ENCODE peak calls at places on chromosomes 5 and 9, in nine cellular contexts. O, S, G, P, V, B, K, Z and L are unnamed samples. For H3K4me1, the result is how much of the 10 kb centered on the place peaks cover.

GRCh38 chr9:15936316-15936869 is 383.6 kb downstream of the CCDC171 start:
- DNase-seq in O (peak), S (no peak), G (no peak), P (no peak), V (no peak), B (peak), K (no peak), Z (no peak), L (no peak)

GRCh38 chr9:127417130-127418036 is 6.8 kb upstream of the ZNF79 start:
- DNase-seq in O (peak), S (no peak), G (peak), P (peak), V (no peak), B (no peak), K (no peak), Z (no peak), L (no peak)

GRCh38 chr5:1247811-1248210 is 22.6 kb downstream of the SLC6A18 start:
- DNase-seq in O (no peak), S (no peak), G (no peak), P (no peak), V (no peak), B (no peak), K (no peak), Z (no peak), L (no peak)

GRCh38 chr5:91541696-91542095 is 158.6 kb upstream of the ARRDC3 start:
- DNase-seq in O (no peak), S (no peak), G (no peak), P (no peak), V (no peak), B (no peak), K (peak), Z (no peak), L (no peak)

GRCh38 chr5:128674837-128675446 is 136.9 kb upstream of the FBN2 start:
- DNase-seq in O (peak), S (peak), G (no peak), P (no peak), V (peak), B (peak), K (peak), Z (peak), L (peak)

GRCh38 chr9:37859043-37859442 is 44.9 kb downstream of the SLC25A51 start:
- DNase-seq in O (no peak), S (no peak), G (no peak), P (no peak), V (no peak), B (peak), K (no peak), Z (peak), L (no peak)

GRCh38 chr9:11038366-11038765 is 425.6 kb upstream of the PTPRD start:
- DNase-seq in O (no peak), S (no peak), G (no peak), P (no peak), V (no peak), B (no peak), K (no peak), Z (no peak), L (no peak)

GRCh38 chr5:1930501-1930879 is 47.8 kb upstream of the IRX4 start:
- DNase-seq in O (no peak), S (no peak), G (peak), P (no peak), V (no peak), B (no peak), K (no peak), Z (no peak), L (no peak)

GRCh38 chr9:81052846-81053245 is 636.5 kb downstream of the TLE1 start:
- DNase-seq in O (no peak), S (no peak), G (no peak), P (no peak), V (no peak), B (no peak), K (no peak), Z (no peak), L (no peak)

GRCh38 chr5:176736271-176736965 is 73.9 kb upstream of the UNC5A start:
- DNase-seq in O (peak), S (no peak), G (no peak), P (no peak), V (peak), B (no peak), K (no peak), Z (no peak), L (no peak)

GRCh38 chr5:1394881-1395860 is 50.1 kb downstream of the SLC6A3 start:
- DNase-seq in O (no peak), S (no peak), G (no peak), P (no peak), V (no peak), B (no peak), K (no peak), Z (no peak), L (no peak)

GRCh38 chr5:14483504-14484157 is 98.0 kb upstream of the OTULINL start:
- DNase-seq in O (peak), S (no peak), G (no peak), P (no peak), V (peak), B (no peak), K (no peak), Z (no peak), L (no peak)

GRCh38 chr9:110936719-110937452 is 101.4 kb downstream of the LPAR1 start:
- DNase-seq in O (no peak), S (no peak), G (no peak), P (no peak), V (no peak), B (no peak), K (no peak), Z (no peak), L (no peak)

GRCh38 chr5:154603978-154604679 is 126.1 kb upstream of the HAND1 start:
- DNase-seq in O (peak), S (no peak), G (no peak), P (no peak), V (peak), B (no peak), K (no peak), Z (no peak), L (no peak)

GRCh38 chr5:78102498-78102897 is 192.0 kb downstream of the AP3B1 start:
- DNase-seq in O (no peak), S (no peak), G (no peak), P (no peak), V (no peak), B (no peak), K (no peak), Z (no peak), L (no peak)

GRCh38 chr5:37983463-37983862 is 143.6 kb upstream of the GDNF start:
- DNase-seq in O (no peak), S (no peak), G (no peak), P (no peak), V (no peak), B (no peak), K (no peak), Z (no peak), L (no peak)

GRCh38 chr5:93575466-93575865 is 5.6 kb downstream of the NR2F1-AS1 start:
- DNase-seq in O (no peak), S (no peak), G (no peak), P (no peak), V (no peak), B (no peak), K (no peak), Z (no peak), L (no peak)

GRCh38 chr5:137190441-137190840 is 308.7 kb downstream of the SPOCK1 start:
- DNase-seq in O (no peak), S (no peak), G (no peak), P (no peak), V (no peak), B (no peak), K (no peak), Z (no peak), L (no peak)

GRCh38 chr9:130665431-130666392 is 1.3 kb downstream of the PRDM12 start:
- DNase-seq in O (peak), S (no peak), G (no peak), P (no peak), V (no peak), B (no peak), K (no peak), Z (no peak), L (no peak)

GRCh38 chr9:88577736-88578485 is 42.9 kb downstream of the NXNL2 start:
- DNase-seq in O (no peak), S (no peak), G (no peak), P (no peak), V (no peak), B (no peak), K (no peak), Z (no peak), L (no peak)

GRCh38 chr9:38009990-38010389 is 59.0 kb downstream of the SHB start:
- DNase-seq in O (no peak), S (no peak), G (no peak), P (no peak), V (no peak), B (no peak), K (no peak), Z (no peak), L (no peak)

GRCh38 chr5:14185336-14186131 is 42.4 kb downstream of the TRIO start:
- DNase-seq in O (no peak), S (no peak), G (no peak), P (no peak), V (no peak), B (peak), K (no peak), Z (no peak), L (no peak)

GRCh38 chr9:69034071-69034470 is 1.5 kb upstream of the FXN start:
- DNase-seq in O (no peak), S (no peak), G (no peak), P (no peak), V (no peak), B (no peak), K (no peak), Z (no peak), L (no peak)

GRCh38 chr9:89435315-89435823 is 62.5 kb downstream of the SEMA4D start:
- DNase-seq in O (no peak), S (no peak), G (peak), P (peak), V (peak), B (no peak), K (peak), Z (no peak), L (peak)

GRCh38 chr5:81779125-81779934 is 28.4 kb upstream of the SSBP2 start:
- DNase-seq in O (peak), S (no peak), G (peak), P (peak), V (peak), B (peak), K (no peak), Z (no peak), L (peak)

GRCh38 chr5:35061216-35061615 is 13.5 kb upstream of the AGXT2 start:
- DNase-seq in O (no peak), S (no peak), G (no peak), P (no peak), V (no peak), B (no peak), K (no peak), Z (no peak), L (no peak)

GRCh38 chr9:107180206-107180605 is 102.9 kb upstream of the RAD23B start:
- DNase-seq in O (peak), S (no peak), G (no peak), P (no peak), V (no peak), B (no peak), K (no peak), Z (no peak), L (no peak)

GRCh38 chr5:141192110-141192725 is at the start of gene PCDHB10:
- DNase-seq in O (peak), S (no peak), G (no peak), P (no peak), V (no peak), B (peak), K (peak), Z (peak), L (no peak)

GRCh38 chr5:36724429-36725332 is 118.3 kb downstream of the SLC1A3 start:
- DNase-seq in O (no peak), S (no peak), G (no peak), P (no peak), V (peak), B (no peak), K (no peak), Z (peak), L (peak)

GRCh38 chr9:106784076-106784475 is 78.9 kb upstream of the ZNF462 start:
- DNase-seq in O (no peak), S (no peak), G (no peak), P (no peak), V (no peak), B (no peak), K (no peak), Z (no peak), L (no peak)

GRCh38 chr5:64635056-64635686 is 55.1 kb upstream of the SHISAL2B start:
- DNase-seq in O (peak), S (peak), G (no peak), P (no peak), V (no peak), B (peak), K (peak), Z (peak), L (no peak)

DNA sequence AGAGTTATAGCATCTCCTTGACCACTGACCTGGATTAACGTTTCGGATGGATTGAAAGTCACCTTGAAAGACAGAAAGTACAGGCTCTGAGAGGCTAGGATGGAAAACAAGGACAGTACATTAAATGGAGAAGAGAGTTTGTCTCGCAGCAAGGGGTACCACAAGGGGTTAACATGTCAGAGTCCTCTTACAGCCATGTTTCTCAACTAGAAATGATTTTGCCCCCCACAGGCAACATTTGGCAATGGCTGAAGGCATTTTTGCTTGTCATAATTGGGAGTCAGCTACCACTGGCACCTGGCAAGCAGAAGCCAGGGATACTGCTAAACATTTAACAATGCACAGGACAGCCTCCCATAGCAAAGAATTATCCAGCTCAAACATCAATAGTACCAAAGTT is 90.8 kb upstream of the EQTN start:
- DNase-seq in O (no peak), S (no peak), G (no peak), P (no peak), V (no peak), B (no peak), K (no peak), Z (no peak), L (no peak)
- H3K4me1 ChIP-seq in O (under half), S (under half), G (under half), P (under half), V (under half), B (under half), K (under half), Z (under half), L (half or more)

GRCh38 chr9:93398471-93398870 is 53.0 kb upstream of the FAM120A start:
- DNase-seq in O (no peak), S (no peak), G (no peak), P (no peak), V (no peak), B (no peak), K (no peak), Z (no peak), L (no peak)

GRCh38 chr9:93392974-93393373 is 58.5 kb upstream of the FAM120A start:
- DNase-seq in O (no peak), S (no peak), G (no peak), P (no peak), V (no peak), B (no peak), K (no peak), Z (no peak), L (no peak)

GRCh38 chr9:93391898-93392297 is 59.6 kb upstream of the FAM120A start:
- DNase-seq in O (no peak), S (no peak), G (no peak), P (no peak), V (peak), B (no peak), K (no peak), Z (no peak), L (no peak)

DNA sequence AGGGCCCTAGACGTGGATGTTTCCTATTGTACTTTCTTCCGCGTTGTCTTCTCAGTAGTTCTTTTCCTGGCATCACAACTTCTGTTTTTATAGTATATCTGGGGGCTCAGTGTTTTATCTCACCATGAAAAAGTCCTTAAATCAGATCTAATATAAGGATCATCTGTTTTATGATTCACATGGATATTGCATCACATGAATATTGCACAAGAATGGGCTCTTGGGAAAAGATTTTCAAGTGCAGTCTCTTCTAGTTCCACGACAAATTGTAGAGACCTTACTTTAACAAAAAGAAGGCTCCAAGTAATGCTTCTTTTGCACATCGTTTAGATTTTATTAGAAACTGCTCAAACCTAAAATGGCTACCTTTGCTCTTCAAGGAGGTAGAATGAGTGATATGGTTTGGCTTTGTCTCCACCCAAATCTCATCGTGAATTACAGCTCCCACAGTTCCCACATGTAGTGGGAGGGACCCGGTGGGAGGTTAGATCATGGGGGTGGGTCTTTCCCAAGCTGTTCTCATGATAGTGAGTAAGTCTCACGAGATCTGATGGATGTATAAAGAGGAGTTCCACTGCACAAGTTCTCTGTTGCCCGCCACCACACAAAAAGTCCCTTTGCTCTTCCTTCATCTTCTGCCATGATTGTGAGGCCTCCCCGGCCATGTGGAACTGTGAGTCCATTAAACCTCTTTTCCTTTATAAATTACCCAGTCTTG is 53.7 kb upstream of the FAM120A start:
- DNase-seq in O (no peak), S (no peak), G (no peak), P (no peak), V (no peak), B (no peak), K (no peak), Z (no peak), L (no peak)
- TF ChIP-seq POLR2AphosphoS5 in O (no peak), S (no peak), G (no peak), P (no peak), V (no peak), B (no peak), K (no peak), Z (no peak), L (no peak)

DNA sequence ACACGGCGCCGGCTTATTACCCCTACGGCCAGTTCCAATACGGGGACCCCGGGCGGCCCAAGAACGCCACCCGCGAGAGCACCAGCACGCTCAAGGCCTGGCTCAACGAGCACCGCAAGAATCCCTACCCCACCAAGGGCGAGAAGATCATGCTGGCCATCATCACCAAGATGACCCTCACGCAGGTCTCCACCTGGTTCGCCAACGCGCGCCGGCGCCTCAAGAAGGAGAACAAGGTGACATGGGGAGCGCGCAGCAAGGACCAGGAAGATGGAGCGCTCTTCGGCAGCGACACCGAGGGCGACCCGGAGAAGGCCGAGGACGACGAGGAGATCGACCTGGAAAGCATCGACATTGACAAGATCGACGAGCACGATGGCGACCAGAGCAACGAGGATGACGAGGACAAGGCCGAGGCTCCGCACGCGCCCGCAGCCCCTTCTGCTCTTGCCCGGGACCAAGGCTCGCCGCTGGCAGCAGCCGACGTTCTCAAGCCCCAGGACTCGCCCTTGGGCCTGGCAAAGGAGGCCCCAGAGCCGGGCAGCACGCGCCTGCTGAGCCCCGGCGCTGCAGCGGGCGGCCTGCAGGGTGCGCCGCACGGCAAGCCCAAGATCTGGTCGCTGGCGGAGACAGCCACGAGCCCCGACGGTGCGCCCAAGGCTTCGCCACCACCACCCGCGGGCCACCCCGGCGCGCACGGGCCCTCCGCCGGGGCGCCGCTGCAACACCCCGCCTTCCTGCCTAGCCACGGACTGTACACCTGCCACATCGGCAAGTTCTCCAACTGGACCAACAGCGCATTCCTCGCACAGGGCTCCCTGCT is 3.9 kb downstream of the IRX1 start:
- DNase-seq in O (peak), S (no peak), G (no peak), P (no peak), V (no peak), B (no peak), K (no peak), Z (no peak), L (no peak)
- TF ChIP-seq CTCF in O (no peak), S (no peak), G (no peak), P (no peak), V (no peak), B (no peak), K (no peak), Z (peak), L (no peak)

GRCh38 chr5:50724262-50724661 is 57.8 kb downstream of the PARP8 start:
- DNase-seq in O (no peak), S (no peak), G (no peak), P (no peak), V (no peak), B (no peak), K (no peak), Z (no peak), L (no peak)
- H3K4me1 ChIP-seq in O (under half), S (under half), G (under half), P (under half), V (under half), B (under half), K (under half), Z (under half), L (half or more)

GRCh38 chr9:134545213-134546211 is 96.1 kb upstream of the COL5A1 start:
- DNase-seq in O (no peak), S (no peak), G (no peak), P (no peak), V (no peak), B (no peak), K (no peak), Z (no peak), L (no peak)
- TF ChIP-seq POLR2AphosphoS5 in O (no peak), S (no peak), G (no peak), P (no peak), V (peak), B (no peak), K (no peak), Z (no peak), L (no peak)

DNA sequence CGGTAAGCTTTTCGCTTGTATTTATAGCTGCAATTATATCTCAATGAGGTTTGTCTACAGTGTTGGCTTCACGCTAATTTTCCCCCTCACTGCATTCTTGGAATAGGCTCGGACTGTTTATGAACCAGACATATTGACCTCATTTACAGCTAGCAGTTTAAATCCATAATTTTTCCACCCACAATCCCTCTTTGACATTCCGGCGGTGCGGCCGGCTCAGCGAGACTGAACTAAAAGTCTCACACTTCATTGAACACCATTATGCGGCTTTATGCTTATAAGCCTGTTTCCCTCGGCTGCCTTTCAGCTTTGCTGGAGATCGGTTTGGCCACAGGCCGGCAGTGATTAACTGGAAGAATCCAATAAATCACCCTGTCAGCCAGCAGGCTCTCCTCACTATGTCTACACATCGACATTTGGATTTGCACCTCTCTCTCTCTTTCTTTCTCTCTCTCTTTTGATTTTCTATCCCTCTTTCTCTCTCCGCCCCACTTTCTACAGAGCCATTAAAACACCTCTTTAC is 315.0 kb upstream of the TLE4 start:
- DNase-seq in O (no peak), S (no peak), G (no peak), P (no peak), V (peak), B (no peak), K (no peak), Z (no peak), L (no peak)
- TF ChIP-seq CTCF in O (no peak), S (no peak), G (no peak), P (no peak), V (no peak), B (no peak), K (no peak), Z (no peak), L (no peak)